ENCODE peak calls at places on chromosomes 4 and X, in five cellular contexts. C is H1, J is IMR-90, Z is mesenchymal stem cell, X is neuronal stem cell. P is an unnamed sample.

GRCh38 chrX:75596178-75596577 is 73.3 kb upstream of the ZDHHC15 start:
- DNase-seq in C (no peak), J (no peak), Z (no peak), X (no peak), P (peak)

GRCh38 chr4:152009046-152009445 is 248.2 kb upstream of the GATB start:
- DNase-seq in C (no peak), J (no peak), Z (no peak), X (peak), P (no peak)

GRCh38 chr4:77913353-77913752 is 50.7 kb downstream of the MRPL1 start:
- DNase-seq in C (no peak), J (peak), Z (no peak), X (no peak), P (no peak)

GRCh38 chr4:139018971-139019758 is 3.6 kb downstream of the NOCT start:
- DNase-seq in C (no peak), J (peak), Z (no peak), X (no peak), P (no peak)

GRCh38 chr4:41207330-41207831 is 7.0 kb downstream of the APBB2 start:
- DNase-seq in C (no peak), J (no peak), Z (peak), X (no peak), P (no peak)

GRCh38 chr4:92387459-92388069 is 83.8 kb downstream of the GRID2 start:
- DNase-seq in C (peak), J (peak), Z (peak), X (peak), P (peak)

GRCh38 chr4:170589597-170590191 is 499.9 kb upstream of the AADAT start:
- DNase-seq in C (no peak), J (no peak), Z (peak), X (no peak), P (peak)

GRCh38 chr4:157992038-157992706 is 180.7 kb downstream of the GASK1B start:
- DNase-seq in C (no peak), J (peak), Z (peak), X (peak), P (peak)

GRCh38 chrX:12679522-12679921 is 111.7 kb upstream of the PRPS2 start:
- DNase-seq in C (no peak), J (no peak), Z (no peak), X (no peak), P (no peak)

GRCh38 chrX:47645530-47645929 is 4.8 kb downstream of the ELK1 start:
- DNase-seq in C (no peak), J (no peak), Z (no peak), X (no peak), P (peak)

GRCh38 chr4:84905646-84906045 is 60.8 kb downstream of the WDFY3 start:
- DNase-seq in C (no peak), J (no peak), Z (no peak), X (no peak), P (no peak)

GRCh38 chr4:141646969-141647368 is 10.6 kb downstream of the IL15 start:
- DNase-seq in C (no peak), J (peak), Z (peak), X (no peak), P (no peak)

GRCh38 chr4:177356191-177356590 is 46.5 kb downstream of the NEIL3 start:
- DNase-seq in C (no peak), J (peak), Z (no peak), X (no peak), P (no peak)

GRCh38 chr4:10958226-10958856 is 273.8 kb upstream of the CLNK start:
- DNase-seq in C (no peak), J (no peak), Z (no peak), X (no peak), P (no peak)

GRCh38 chr4:10963958-10964705 is 279.6 kb upstream of the CLNK start:
- DNase-seq in C (no peak), J (no peak), Z (no peak), X (peak), P (no peak)

GRCh38 chr4:10960386-10960785 is 275.8 kb upstream of the CLNK start:
- DNase-seq in C (no peak), J (no peak), Z (no peak), X (no peak), P (no peak)

GRCh38 chr4:10962246-10962645 is 277.7 kb upstream of the CLNK start:
- DNase-seq in C (no peak), J (no peak), Z (no peak), X (no peak), P (no peak)
- H2AK5ac ChIP-seq in C (peak), J (no peak), Z (no peak), X (no peak), P (no peak)

DNA sequence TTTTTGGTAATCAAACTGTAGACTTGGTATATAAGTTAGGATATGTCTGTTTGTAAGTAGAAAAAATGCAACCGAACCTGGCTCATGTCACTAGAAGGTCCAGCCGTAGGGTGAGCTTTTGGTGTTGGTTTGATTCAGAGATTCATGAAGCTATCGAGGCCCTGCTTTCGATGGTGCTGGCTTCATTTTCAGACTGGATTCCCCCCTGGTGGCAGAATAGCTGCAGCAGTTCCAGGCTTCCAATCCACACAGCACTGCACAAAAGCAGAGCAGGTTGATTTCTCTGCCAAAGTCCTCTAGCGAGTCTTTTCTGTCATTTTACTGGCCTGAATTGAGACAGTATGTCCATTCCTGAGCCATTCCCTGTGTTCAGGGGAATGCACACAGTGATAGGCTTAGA is 33.1 kb downstream of the PDK3 start:
- DNase-seq in C (no peak), J (no peak), Z (no peak), X (peak), P (peak)
- H2AFZ ChIP-seq in C (no peak), J (no peak), Z (no peak), X (no peak), P (no peak)

DNA sequence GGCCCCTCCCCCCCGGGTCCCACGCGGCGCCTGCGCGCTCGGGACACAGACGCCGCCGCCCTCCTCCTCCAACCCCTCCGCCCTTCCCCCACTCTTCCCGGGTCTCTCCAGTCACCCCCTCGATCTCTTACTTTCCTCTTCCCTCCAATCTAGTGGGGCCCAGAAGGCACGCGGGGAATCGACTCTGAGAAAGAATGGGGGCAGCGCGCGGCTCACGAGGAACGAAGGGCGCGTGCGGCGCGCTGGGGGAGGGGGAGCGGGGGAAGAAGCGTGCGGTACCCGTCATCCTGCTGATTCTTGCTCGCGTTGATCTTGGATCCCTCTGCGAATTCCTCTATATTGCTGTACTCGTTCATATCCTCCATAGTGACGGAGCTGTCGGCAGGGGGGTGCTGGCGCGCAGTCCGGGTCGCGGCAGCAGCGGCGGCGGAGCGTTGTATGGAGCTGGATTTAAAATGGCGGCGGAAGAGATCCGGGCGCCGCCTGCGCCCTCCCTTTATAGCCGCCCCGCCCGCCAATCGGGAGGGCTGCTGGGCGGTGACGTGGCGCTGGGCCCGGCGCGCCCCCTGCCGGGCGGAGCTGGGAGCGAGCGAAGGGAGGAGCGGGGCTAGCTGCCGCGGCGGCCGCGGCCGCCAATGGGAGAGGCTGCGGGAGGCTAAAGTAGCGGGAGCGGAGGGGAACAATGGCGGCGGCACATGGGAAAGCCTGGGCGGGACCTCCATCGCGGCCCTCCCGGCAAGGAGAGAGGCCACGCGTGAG is 1.1 kb downstream of the HNRNPDL start:
- DNase-seq in C (peak), J (peak), Z (peak), X (peak), P (peak)
- H2AK5ac ChIP-seq in C (peak), J (peak), Z (peak), X (peak), P (peak)

GRCh38 chrX:23954396-23954795 is 46.6 kb downstream of the CXorf58 start:
- DNase-seq in C (no peak), J (no peak), Z (no peak), X (no peak), P (peak)

GRCh38 chrX:23959781-23960180 is 52.0 kb downstream of the CXorf58 start:
- DNase-seq in C (no peak), J (no peak), Z (no peak), X (no peak), P (peak)

GRCh38 chrX:23952401-23952800 is 44.6 kb downstream of the CXorf58 start:
- DNase-seq in C (no peak), J (no peak), Z (no peak), X (no peak), P (no peak)

GRCh38 chrX:23952984-23953907 is 45.4 kb downstream of the CXorf58 start:
- DNase-seq in C (no peak), J (no peak), Z (no peak), X (no peak), P (no peak)

GRCh38 chrX:23953908-23954269 is 46.1 kb downstream of the CXorf58 start:
- DNase-seq in C (no peak), J (no peak), Z (no peak), X (no peak), P (no peak)
- H2AFZ ChIP-seq in C (no peak), J (no peak), Z (no peak), X (no peak), P (no peak)

DNA sequence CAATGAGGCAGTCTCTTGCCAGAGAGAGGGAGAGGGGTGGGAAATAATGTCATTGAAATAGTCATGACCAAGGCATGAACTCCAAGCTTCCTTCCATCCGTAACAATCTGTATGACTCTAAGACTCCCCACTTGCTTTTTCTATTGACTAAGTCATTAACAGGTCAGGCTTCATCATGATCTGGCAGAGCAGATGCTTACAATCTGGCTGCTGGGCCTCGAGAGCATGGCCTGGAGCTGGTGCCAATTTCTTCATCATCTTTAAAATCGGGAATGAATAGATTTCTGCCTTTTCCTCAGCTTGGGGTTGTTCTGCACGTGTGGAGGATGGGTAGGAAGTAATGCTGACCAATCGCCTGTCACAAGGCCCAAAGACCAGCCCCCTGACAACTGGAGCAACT is 280.6 kb upstream of the CLNK start:
- DNase-seq in C (no peak), J (no peak), Z (no peak), X (no peak), P (no peak)
- H2AK5ac ChIP-seq in C (no peak), J (no peak), Z (no peak), X (no peak), P (no peak)

GRCh38 chrX:72131317-72132294 is at the start of gene RTL5:
- DNase-seq in C (no peak), J (peak), Z (peak), X (peak), P (peak)
- H2AFZ ChIP-seq in C (no peak), J (peak), Z (peak), X (peak), P (no peak)

DNA sequence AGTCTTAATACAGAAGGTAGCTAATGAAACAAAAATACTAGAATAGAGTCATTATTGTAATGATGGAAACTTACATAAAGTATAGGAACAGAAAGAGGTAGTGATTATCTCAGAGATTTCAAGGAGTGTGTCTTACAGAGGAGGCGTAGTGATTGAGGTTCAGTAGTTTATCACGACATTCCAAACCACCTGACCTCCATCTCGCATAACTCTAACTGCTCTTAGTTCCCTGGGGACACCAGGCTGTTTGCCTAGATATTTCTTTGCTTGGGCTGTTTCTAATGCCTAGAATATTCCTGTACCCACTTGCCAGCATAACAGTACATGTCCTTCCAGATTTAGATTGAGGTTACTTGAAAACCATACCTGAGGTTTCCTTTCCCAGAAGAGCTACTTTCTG is 29.1 kb downstream of the STAG2 start:
- DNase-seq in C (no peak), J (no peak), Z (no peak), X (no peak), P (no peak)
- H2AK5ac ChIP-seq in C (no peak), J (no peak), Z (no peak), X (no peak), P (no peak)